ENCODE peak calls at places on chromosomes 2 and 18, in four cellular contexts. Y is lower lobe of right lung, V is BE2C, G is astrocyte. O is an unnamed sample.

GRCh38 chr18:48656582-48656981 is 117.8 kb downstream of the CTIF start:
- DNase-seq in G (peak; percentile 14), V (no peak), Y (no peak), O (no peak)

GRCh38 chr2:52181080-52181479 is 1149.1 kb upstream of the NRXN1 start:
- DNase-seq in G (no peak), V (no peak), Y (no peak), O (no peak)

GRCh38 chr2:36485521-36485920 is 112.4 kb downstream of the FEZ2 start:
- DNase-seq in V (no peak), G (peak; percentile 88), Y (no peak), O (no peak)

GRCh38 chr2:197803033-197803444 is 1.4 kb upstream of the PLCL1 start:
- DNase-seq in V (peak; percentile 37), G (peak; percentile 19), Y (no peak), O (no peak)

GRCh38 chr2:69152847-69153246 is 139.9 kb downstream of the ANTXR1 start:
- DNase-seq in V (no peak), G (no peak), Y (no peak), O (no peak)

GRCh38 chr2:127561371-127561770 is 25.9 kb downstream of the MYO7B start:
- DNase-seq in Y (no peak), V (no peak), G (no peak), O (no peak)

GRCh38 chr2:26245810-26246209 is 1.1 kb downstream of the HADHB start:
- DNase-seq in Y (no peak), G (peak; percentile 10), V (no peak), O (no peak)

GRCh38 chr2:9307505-9307904 is 100.9 kb downstream of the ASAP2 start:
- DNase-seq in Y (no peak), G (no peak), V (no peak), O (no peak)

GRCh38 chr18:23712445-23712844 is 23.2 kb downstream of the LAMA3 start:
- DNase-seq in Y (no peak), V (no peak), G (peak; percentile 22), O (no peak)

GRCh38 chr2:157194097-157194688 is 63.3 kb upstream of the GALNT5 start:
- DNase-seq in V (no peak), Y (no peak), G (peak; percentile 44), O (no peak)

GRCh38 chr2:231862071-231862470 is 64.1 kb downstream of the NPPC start:
- DNase-seq in G (no peak), V (no peak), Y (no peak), O (no peak)

GRCh38 chr18:76490701-76491171 is 4.3 kb downstream of the ZNF516 start:
- DNase-seq in G (peak; percentile 10), Y (peak; percentile 81), V (peak; percentile 11), O (no peak)

GRCh38 chr2:109609352-109610024 is 4.3 kb downstream of the SEPTIN10 start:
- DNase-seq in G (peak; percentile 83), Y (no peak), V (no peak), O (no peak)

GRCh38 chr2:144466637-144467036 is 53.3 kb downstream of the ZEB2 start:
- DNase-seq in G (no peak), Y (no peak), V (no peak), O (no peak)

GRCh38 chr2:70471129-70471528 is 82.5 kb downstream of the TGFA start:
- DNase-seq in Y (no peak), G (no peak), V (no peak), O (no peak)

GRCh38 chr18:55588001-55588875 is at the start of gene TCF4:
- DNase-seq in V (peak; percentile 71), Y (peak; percentile 68), G (peak; percentile 47), O (peak; percentile 42)

GRCh38 chr2:44916291-44916690 is 25.2 kb upstream of the SIX3 start:
- DNase-seq in V (no peak), Y (no peak), G (no peak), O (no peak)

GRCh38 chr18:46474487-46475366 is 182.3 kb downstream of the LOXHD1 start:
- DNase-seq in G (no peak), V (no peak), Y (no peak), O (no peak)

GRCh38 chr2:230861564-230862255 is 3.0 kb upstream of the ITM2C start:
- DNase-seq in Y (no peak), V (no peak), G (no peak), O (no peak)

GRCh38 chr2:191013876-191014652 is at the start of gene STAT1:
- DNase-seq in G (peak; percentile 75), Y (peak; percentile 95), V (peak; percentile 95), O (peak; percentile 82)
- TF ChIP-seq CTCF in G (no peak), Y (peak; percentile 35), V (peak; percentile 13), O (no peak)

DNA sequence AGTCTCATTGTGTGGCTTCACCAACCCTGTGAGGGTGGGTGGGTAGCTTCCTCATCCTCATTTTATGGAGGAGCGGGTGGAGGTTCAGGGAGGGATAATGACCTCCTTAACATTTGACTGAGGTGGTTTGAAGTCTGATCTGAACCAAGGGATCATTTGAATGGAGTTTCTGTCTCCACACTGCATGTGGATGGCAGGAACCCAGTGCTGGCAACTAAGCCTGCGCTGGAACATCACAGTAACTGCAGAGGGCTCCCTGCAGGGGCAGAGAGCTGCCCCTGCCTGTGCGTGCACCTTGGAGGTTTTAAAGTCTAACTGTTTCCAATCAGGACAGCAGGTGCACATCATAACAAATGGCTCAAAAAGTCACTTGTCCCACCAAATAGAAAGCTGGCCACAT is 3.3 kb downstream of the AGAP1 start:
- DNase-seq in Y (no peak), V (no peak), G (no peak), O (no peak)
- H3K4me1 ChIP-seq in Y (peaks cover 42% of the 10 kb centered on the region), V (peaks cover 3% of the 10 kb centered on the region), G (peaks cover 30% of the 10 kb centered on the region), O (peaks cover 28% of the 10 kb centered on the region)

DNA sequence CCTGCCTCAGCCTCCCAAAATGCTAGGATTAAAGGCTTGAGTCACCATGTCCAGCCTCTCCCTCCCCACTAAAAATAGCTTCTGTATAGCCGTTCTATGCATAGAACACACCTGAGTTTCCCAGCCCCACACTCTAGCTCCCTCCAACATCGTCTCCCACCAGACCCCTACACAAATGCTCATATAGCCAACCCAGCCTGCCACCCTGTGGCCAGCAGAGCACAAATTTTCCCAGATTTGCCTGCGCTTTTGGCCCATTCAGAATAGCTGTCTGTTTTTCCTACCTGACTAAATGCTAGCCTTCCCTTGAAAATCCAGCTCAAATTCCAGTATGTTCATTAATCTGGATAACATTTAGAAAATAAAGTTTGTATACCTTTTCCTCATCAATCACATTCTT is 22.8 kb downstream of the TRABD2A start:
- DNase-seq in Y (no peak), G (no peak), V (no peak), O (no peak)
- TF ChIP-seq CTCF in Y (no peak), G (no peak), V (no peak), O (no peak)

GRCh38 chr18:63149200-63149587 is 170.4 kb downstream of the BCL2 start:
- DNase-seq in Y (no peak), G (no peak), V (no peak), O (no peak)

GRCh38 chr18:63150326-63150725 is 169.2 kb downstream of the BCL2 start:
- DNase-seq in Y (no peak), V (no peak), G (no peak), O (no peak)

GRCh38 chr18:63147010-63147409 is 172.6 kb downstream of the BCL2 start:
- DNase-seq in G (no peak), V (no peak), Y (no peak), O (no peak)

GRCh38 chr18:63147973-63148372 is 171.6 kb downstream of the BCL2 start:
- DNase-seq in G (no peak), V (no peak), Y (no peak), O (no peak)

DNA sequence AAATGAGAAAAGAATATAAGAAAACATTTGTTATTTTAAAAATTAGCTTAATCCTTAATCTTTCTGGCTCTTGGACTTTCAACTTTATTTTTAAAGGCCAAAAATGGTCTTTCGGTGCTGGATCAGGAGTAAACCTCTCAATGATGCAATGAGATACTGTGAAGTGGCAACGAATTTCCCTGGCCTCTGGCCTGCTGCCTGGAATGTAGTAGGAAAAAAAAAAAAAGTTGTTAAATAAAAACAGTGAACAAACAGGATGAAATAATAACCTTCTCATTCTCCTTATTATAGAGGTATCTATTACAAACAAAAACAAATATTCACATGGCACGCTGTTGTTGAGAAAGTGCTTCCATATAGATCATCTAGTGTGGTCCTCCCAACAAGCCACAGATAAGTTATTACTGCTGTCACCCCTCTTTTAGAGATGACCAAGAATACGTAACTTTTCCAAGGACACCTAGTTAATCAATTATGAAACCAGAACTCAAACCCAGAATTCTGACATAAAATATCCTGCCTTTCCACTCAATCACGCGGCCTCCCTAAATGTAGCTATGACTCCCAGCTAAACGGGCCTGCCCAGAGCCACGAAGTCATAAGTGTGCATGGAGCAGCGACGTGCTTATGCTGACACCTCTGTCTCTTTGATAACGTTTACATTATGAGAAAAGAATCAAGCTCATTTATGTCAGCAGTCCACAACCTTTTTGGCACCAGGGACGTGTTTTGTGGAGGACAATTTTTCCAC is 170.9 kb downstream of the BCL2 start:
- DNase-seq in G (peak; percentile 11), V (no peak), Y (no peak), O (no peak)
- H3K4me1 ChIP-seq in G (no peaks in the 10 kb centered on the region), V (no peaks in the 10 kb centered on the region), Y (peaks cover 13% of the 10 kb centered on the region), O (no peaks in the 10 kb centered on the region)

GRCh38 chr2:75657794-75658193 is 11.2 kb downstream of the MRPL19 start:
- DNase-seq in G (no peak), V (no peak), Y (no peak), O (no peak)

GRCh38 chr2:75656563-75656962 is 10.0 kb downstream of the MRPL19 start:
- DNase-seq in G (no peak), V (no peak), Y (no peak), O (no peak)

GRCh38 chr2:75655861-75656260 is 9.3 kb downstream of the MRPL19 start:
- DNase-seq in G (no peak), V (no peak), Y (no peak), O (no peak)

DNA sequence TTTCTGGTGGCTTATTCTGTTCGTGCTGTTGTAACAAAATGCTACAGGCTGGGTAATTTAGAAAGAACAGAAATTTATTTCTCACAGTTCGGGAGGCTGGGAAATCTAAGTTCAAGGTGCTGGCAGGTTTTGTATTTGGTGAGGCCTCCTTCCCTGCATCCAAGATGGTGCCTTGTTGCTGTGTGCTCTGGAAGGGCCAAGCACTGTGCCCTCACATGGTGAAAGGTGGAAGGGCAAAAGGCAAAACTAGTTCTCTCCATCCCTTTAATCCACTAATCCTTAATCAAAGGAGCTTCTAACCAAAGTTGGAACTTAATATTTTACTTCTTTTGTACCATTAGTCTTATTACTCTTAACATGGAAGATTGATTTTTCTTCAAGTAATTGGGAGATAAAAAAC is 7.4 kb downstream of the MRPL19 start:
- DNase-seq in Y (no peak), V (no peak), G (no peak), O (no peak)
- TF ChIP-seq CTCF in Y (no peak), V (no peak), G (no peak), O (no peak)